ENCODE peak calls at places on chromosomes 13 and 19, in eight cellular contexts. One of them, this sample, is unnamed. For H3K36me3, the result is how much of the 10 kb centered on the place peaks cover.

GRCh38 chr19:35845215-35846037 is 6.9 kb downstream of the NPHS1 start:
- DNase-seq in HCT116: peak
- DNase-seq in endothelial cell of umbilical vein: no peak
- DNase-seq in H1: peak
- DNase-seq in GM23338: peak
- DNase-seq in HepG2: peak
- DNase-seq in GM12878: no peak
- DNase-seq in K562: peak
- DNase-seq in this sample: no peak

GRCh38 chr19:42422576-42423461 is 4.4 kb downstream of the LIPE start:
- DNase-seq in HCT116: no peak
- DNase-seq in endothelial cell of umbilical vein: no peak
- DNase-seq in H1: no peak
- DNase-seq in GM23338: peak
- DNase-seq in HepG2: peak
- DNase-seq in GM12878: no peak
- DNase-seq in K562: no peak
- DNase-seq in this sample: no peak

GRCh38 chr19:16628984-16629691 is 1.1 kb upstream of the MED26 start:
- DNase-seq in HCT116: no peak
- DNase-seq in endothelial cell of umbilical vein: peak
- DNase-seq in H1: no peak
- DNase-seq in GM23338: peak
- DNase-seq in HepG2: no peak
- DNase-seq in GM12878: peak
- DNase-seq in K562: no peak
- DNase-seq in this sample: peak

GRCh38 chr13:48160879-48161278 is 66.0 kb upstream of the MED4 start:
- DNase-seq in HCT116: no peak
- DNase-seq in endothelial cell of umbilical vein: peak
- DNase-seq in H1: no peak
- DNase-seq in GM23338: no peak
- DNase-seq in HepG2: no peak
- DNase-seq in GM12878: no peak
- DNase-seq in K562: no peak
- DNase-seq in this sample: no peak

GRCh38 chr19:48244289-48244688 is 11.4 kb downstream of the CARD8 start:
- DNase-seq in HCT116: no peak
- DNase-seq in endothelial cell of umbilical vein: peak
- DNase-seq in H1: no peak
- DNase-seq in GM23338: no peak
- DNase-seq in HepG2: no peak
- DNase-seq in GM12878: no peak
- DNase-seq in K562: no peak
- DNase-seq in this sample: peak

GRCh38 chr13:110280231-110280813 is 26.6 kb downstream of the COL4A1 start:
- DNase-seq in HCT116: no peak
- DNase-seq in endothelial cell of umbilical vein: no peak
- DNase-seq in H1: no peak
- DNase-seq in GM23338: no peak
- DNase-seq in HepG2: no peak
- DNase-seq in GM12878: no peak
- DNase-seq in K562: no peak
- DNase-seq in this sample: no peak

GRCh38 chr19:45016388-45017314 is 15.4 kb downstream of the RELB start:
- DNase-seq in HCT116: peak
- DNase-seq in endothelial cell of umbilical vein: peak
- DNase-seq in H1: peak
- DNase-seq in GM23338: peak
- DNase-seq in HepG2: peak
- DNase-seq in GM12878: peak
- DNase-seq in K562: peak
- DNase-seq in this sample: no peak

GRCh38 chr13:48155850-48156249 is 60.9 kb upstream of the MED4 start:
- DNase-seq in HCT116: peak
- DNase-seq in endothelial cell of umbilical vein: peak
- DNase-seq in H1: no peak
- DNase-seq in GM23338: no peak
- DNase-seq in HepG2: no peak
- DNase-seq in GM12878: peak
- DNase-seq in K562: no peak
- DNase-seq in this sample: no peak

GRCh38 chr13:37602743-37603381 is 4.3 kb upstream of the POSTN start:
- DNase-seq in HCT116: no peak
- DNase-seq in endothelial cell of umbilical vein: peak
- DNase-seq in H1: no peak
- DNase-seq in GM23338: no peak
- DNase-seq in HepG2: peak
- DNase-seq in GM12878: no peak
- DNase-seq in K562: no peak
- DNase-seq in this sample: no peak

GRCh38 chr13:97224544-97225324 is 2.6 kb downstream of the MBNL2 start:
- DNase-seq in HCT116: no peak
- DNase-seq in endothelial cell of umbilical vein: peak
- DNase-seq in H1: no peak
- DNase-seq in GM23338: peak
- DNase-seq in HepG2: peak
- DNase-seq in GM12878: no peak
- DNase-seq in K562: peak
- DNase-seq in this sample: no peak

GRCh38 chr13:113427562-113428468 is 25.5 kb downstream of the ADPRHL1 start:
- DNase-seq in HCT116: no peak
- DNase-seq in endothelial cell of umbilical vein: no peak
- DNase-seq in H1: no peak
- DNase-seq in GM23338: no peak
- DNase-seq in HepG2: no peak
- DNase-seq in GM12878: no peak
- DNase-seq in K562: no peak
- DNase-seq in this sample: no peak

GRCh38 chr13:87274209-87274819 is 396.9 kb upstream of the SLITRK5 start:
- DNase-seq in HCT116: peak
- DNase-seq in endothelial cell of umbilical vein: no peak
- DNase-seq in H1: peak
- DNase-seq in GM23338: peak
- DNase-seq in HepG2: peak
- DNase-seq in GM12878: no peak
- DNase-seq in K562: no peak
- DNase-seq in this sample: peak

GRCh38 chr13:111413407-111414187 is 93.2 kb downstream of the TEX29 start:
- DNase-seq in HCT116: no peak
- DNase-seq in endothelial cell of umbilical vein: no peak
- DNase-seq in H1: no peak
- DNase-seq in GM23338: no peak
- DNase-seq in HepG2: no peak
- DNase-seq in GM12878: no peak
- DNase-seq in K562: no peak
- DNase-seq in this sample: no peak

GRCh38 chr13:111409413-111409812 is 89.0 kb downstream of the TEX29 start:
- DNase-seq in HCT116: no peak
- DNase-seq in endothelial cell of umbilical vein: no peak
- DNase-seq in H1: no peak
- DNase-seq in GM23338: no peak
- DNase-seq in HepG2: no peak
- DNase-seq in GM12878: no peak
- DNase-seq in K562: no peak
- DNase-seq in this sample: no peak

GRCh38 chr13:111412251-111412650 is 91.8 kb downstream of the TEX29 start:
- DNase-seq in HCT116: no peak
- DNase-seq in endothelial cell of umbilical vein: no peak
- DNase-seq in H1: no peak
- DNase-seq in GM23338: no peak
- DNase-seq in HepG2: no peak
- DNase-seq in GM12878: no peak
- DNase-seq in K562: no peak
- DNase-seq in this sample: no peak

GRCh38 chr13:111410232-111411021 is 90.0 kb downstream of the TEX29 start:
- DNase-seq in HCT116: no peak
- DNase-seq in endothelial cell of umbilical vein: no peak
- DNase-seq in H1: no peak
- DNase-seq in GM23338: no peak
- DNase-seq in HepG2: no peak
- DNase-seq in GM12878: no peak
- DNase-seq in K562: no peak
- DNase-seq in this sample: no peak

GRCh38 chr13:111411186-111411858 is 90.9 kb downstream of the TEX29 start:
- DNase-seq in HCT116: no peak
- DNase-seq in endothelial cell of umbilical vein: no peak
- DNase-seq in H1: no peak
- DNase-seq in GM23338: peak
- DNase-seq in HepG2: no peak
- DNase-seq in GM12878: no peak
- DNase-seq in K562: no peak
- DNase-seq in this sample: no peak
- TF ChIP-seq EZH2 in HCT116: no peak
- TF ChIP-seq EZH2 in endothelial cell of umbilical vein: no peak
- TF ChIP-seq EZH2 in H1: no peak
- TF ChIP-seq EZH2 in GM23338: no peak
- TF ChIP-seq EZH2 in HepG2: no peak
- TF ChIP-seq EZH2 in GM12878: no peak
- TF ChIP-seq EZH2 in K562: no peak
- TF ChIP-seq EZH2 in this sample: no peak

DNA sequence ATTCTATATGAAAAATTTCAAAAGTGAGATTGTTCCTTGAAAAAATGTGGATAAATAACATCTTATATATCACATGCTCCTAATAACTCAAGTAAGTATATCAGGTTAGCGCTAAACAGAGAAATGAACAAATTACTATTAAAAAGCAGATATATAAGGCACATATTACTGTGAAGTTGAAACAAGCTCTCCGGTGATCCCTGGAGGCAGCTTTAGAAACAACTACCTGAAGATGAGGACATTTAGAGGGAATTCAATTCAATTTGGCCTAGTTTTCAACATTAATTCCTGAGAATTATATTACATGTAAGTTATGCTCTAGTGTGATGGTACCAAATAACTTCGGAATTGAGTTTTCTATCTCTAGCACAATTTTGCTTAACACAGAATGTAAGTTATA is 1373.6 kb upstream of the SPRY2 start:
- DNase-seq in HCT116: no peak
- DNase-seq in endothelial cell of umbilical vein: no peak
- DNase-seq in H1: no peak
- DNase-seq in GM23338: peak
- DNase-seq in HepG2: no peak
- DNase-seq in GM12878: no peak
- DNase-seq in K562: no peak
- DNase-seq in this sample: no peak
- H3K36me3 ChIP-seq in HCT116: under half
- H3K36me3 ChIP-seq in endothelial cell of umbilical vein: under half
- H3K36me3 ChIP-seq in H1: under half
- H3K36me3 ChIP-seq in GM23338: under half
- H3K36me3 ChIP-seq in HepG2: under half
- H3K36me3 ChIP-seq in GM12878: under half
- H3K36me3 ChIP-seq in K562: under half
- H3K36me3 ChIP-seq in this sample: under half

DNA sequence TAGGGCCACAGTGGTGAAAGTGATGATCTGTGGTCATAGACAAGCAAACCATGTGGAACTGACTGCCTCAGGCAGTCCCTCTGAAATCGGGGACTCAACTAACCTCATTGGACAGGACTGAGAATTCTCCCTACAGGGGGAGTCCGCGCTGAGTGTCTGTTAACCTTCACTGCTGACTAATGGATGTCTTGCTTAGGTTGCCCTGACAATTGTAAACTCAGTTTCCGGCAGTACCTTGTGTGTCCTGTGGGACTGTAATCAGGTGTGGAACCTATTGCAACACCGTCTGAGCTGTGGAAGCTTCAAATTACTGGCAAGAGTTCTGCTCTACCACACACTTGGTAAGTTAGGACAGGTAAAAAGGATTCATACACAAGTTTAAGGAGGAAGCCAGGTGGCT is 21.8 kb downstream of the ZNF77 start:
- DNase-seq in HCT116: no peak
- DNase-seq in endothelial cell of umbilical vein: no peak
- DNase-seq in H1: no peak
- DNase-seq in GM23338: peak
- DNase-seq in HepG2: peak
- DNase-seq in GM12878: no peak
- DNase-seq in K562: peak
- DNase-seq in this sample: no peak
- TF ChIP-seq POLR2AphosphoS5 in HCT116: no peak
- TF ChIP-seq POLR2AphosphoS5 in endothelial cell of umbilical vein: no peak
- TF ChIP-seq POLR2AphosphoS5 in H1: no peak
- TF ChIP-seq POLR2AphosphoS5 in GM23338: no peak
- TF ChIP-seq POLR2AphosphoS5 in HepG2: no peak
- TF ChIP-seq POLR2AphosphoS5 in GM12878: no peak
- TF ChIP-seq POLR2AphosphoS5 in K562: no peak
- TF ChIP-seq POLR2AphosphoS5 in this sample: no peak

DNA sequence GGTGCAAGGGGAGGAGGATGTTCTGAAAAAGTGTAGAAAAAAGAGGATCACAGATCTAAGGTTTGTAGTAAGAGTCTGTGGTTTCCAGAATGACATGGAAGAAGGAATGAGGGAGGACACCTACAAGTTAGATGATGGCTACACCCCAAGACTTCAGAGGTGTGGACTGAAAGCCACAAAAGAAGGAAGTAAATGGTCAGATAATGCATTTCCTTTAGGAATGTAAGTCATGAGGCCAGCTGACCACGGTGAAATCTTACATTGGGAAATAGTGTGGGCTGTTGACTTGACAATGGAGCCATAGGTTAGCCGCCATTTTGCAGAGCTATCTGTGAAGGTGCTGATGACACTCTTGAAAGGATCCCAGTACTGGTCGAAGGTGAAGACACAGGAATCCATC is 25.3 kb upstream of the FBXO27 start:
- DNase-seq in HCT116: no peak
- DNase-seq in endothelial cell of umbilical vein: no peak
- DNase-seq in H1: no peak
- DNase-seq in GM23338: no peak
- DNase-seq in HepG2: no peak
- DNase-seq in GM12878: no peak
- DNase-seq in K562: no peak
- DNase-seq in this sample: no peak
- TF ChIP-seq EZH2 in HCT116: no peak
- TF ChIP-seq EZH2 in endothelial cell of umbilical vein: no peak
- TF ChIP-seq EZH2 in H1: no peak
- TF ChIP-seq EZH2 in GM23338: no peak
- TF ChIP-seq EZH2 in HepG2: no peak
- TF ChIP-seq EZH2 in GM12878: no peak
- TF ChIP-seq EZH2 in K562: no peak
- TF ChIP-seq EZH2 in this sample: no peak

DNA sequence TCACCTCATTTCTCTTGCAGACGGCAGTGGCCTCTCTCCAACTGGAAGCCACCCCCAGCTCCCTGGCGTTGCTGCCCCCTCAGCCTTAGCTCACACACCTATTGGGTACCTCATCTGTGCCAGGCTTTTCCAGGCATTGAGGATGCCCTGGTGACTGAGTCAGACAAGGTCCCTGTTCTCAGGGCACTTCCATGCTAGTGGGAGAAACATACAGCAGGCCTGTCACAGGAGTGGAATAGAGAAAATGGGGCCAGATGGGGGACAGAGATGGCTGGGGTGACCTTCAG is 33.9 kb downstream of the CAPN12 start:
- DNase-seq in HCT116: no peak
- DNase-seq in endothelial cell of umbilical vein: no peak
- DNase-seq in H1: no peak
- DNase-seq in GM23338: no peak
- DNase-seq in HepG2: no peak
- DNase-seq in GM12878: no peak
- DNase-seq in K562: no peak
- DNase-seq in this sample: no peak
- H3K36me3 ChIP-seq in HCT116: half or more
- H3K36me3 ChIP-seq in endothelial cell of umbilical vein: half or more
- H3K36me3 ChIP-seq in H1: under half
- H3K36me3 ChIP-seq in GM23338: under half
- H3K36me3 ChIP-seq in HepG2: half or more
- H3K36me3 ChIP-seq in GM12878: half or more
- H3K36me3 ChIP-seq in K562: half or more
- H3K36me3 ChIP-seq in this sample: half or more

GRCh38 chr19:2059422-2060201 is 8.6 kb upstream of the MKNK2 start:
- DNase-seq in HCT116: peak
- DNase-seq in endothelial cell of umbilical vein: no peak
- DNase-seq in H1: no peak
- DNase-seq in GM23338: no peak
- DNase-seq in HepG2: peak
- DNase-seq in GM12878: no peak
- DNase-seq in K562: no peak
- DNase-seq in this sample: no peak
- TF ChIP-seq POLR2AphosphoS5 in HCT116: peak
- TF ChIP-seq POLR2AphosphoS5 in endothelial cell of umbilical vein: no peak
- TF ChIP-seq POLR2AphosphoS5 in H1: no peak
- TF ChIP-seq POLR2AphosphoS5 in GM23338: no peak
- TF ChIP-seq POLR2AphosphoS5 in HepG2: peak
- TF ChIP-seq POLR2AphosphoS5 in GM12878: no peak
- TF ChIP-seq POLR2AphosphoS5 in K562: peak
- TF ChIP-seq POLR2AphosphoS5 in this sample: no peak

This sample was measured in SK-N-MC.